ENCODE peak calls at places on chromosomes 11 and 22, in six cellular contexts. N, D, L, B, F and X are unnamed samples. For H3K36me3, the result is how much of the 10 kb centered on the place peaks cover.

GRCh38 chr11:57567210-57567511 is 311 bp downstream of the UBE2L6 start:
- DNase-seq in B (no peak), F (no peak), D (no peak), N (no peak), L (no peak), X (no peak)

GRCh38 chr11:14445542-14446530 is 53.8 kb downstream of the COPB1 start:
- DNase-seq in F (no peak), N (no peak), D (no peak), B (no peak), L (no peak), X (no peak)

GRCh38 chr22:38172016-38172431 is 9.6 kb downstream of the PLA2G6 start:
- DNase-seq in F (peak), D (no peak), L (no peak), N (no peak), B (no peak), X (no peak)

GRCh38 chr11:117465236-117465997 is 137.8 kb downstream of the CEP164 start:
- DNase-seq in N (no peak), D (no peak), F (no peak), B (no peak), L (no peak), X (no peak)

GRCh38 chr11:22089609-22090008 is 103.3 kb upstream of the ANO5 start:
- DNase-seq in D (no peak), N (no peak), F (no peak), B (no peak), L (no peak), X (no peak)

GRCh38 chr11:80593981-80594380 is 1153.2 kb upstream of the TENM4 start:
- DNase-seq in L (peak), D (peak), N (no peak), F (no peak), B (no peak), X (no peak)

GRCh38 chr11:18010271-18010670 is 2.6 kb downstream of the SERGEF start:
- DNase-seq in F (no peak), N (no peak), B (no peak), L (no peak), D (no peak), X (no peak)

GRCh38 chr11:75482310-75482606 is 43.5 kb downstream of the GDPD5 start:
- DNase-seq in D (peak), N (no peak), F (no peak), L (no peak), B (no peak), X (no peak)

GRCh38 chr22:39530692-39531331 is 1.7 kb downstream of the RPS19BP1 start:
- DNase-seq in D (peak), F (no peak), N (no peak), L (no peak), B (no peak), X (peak)

GRCh38 chr11:19753451-19754041 is 40.9 kb downstream of the NAV2 start:
- DNase-seq in B (no peak), D (no peak), L (no peak), F (no peak), N (no peak), X (no peak)

GRCh38 chr11:2154889-2155288 is 6.1 kb downstream of the INS start:
- DNase-seq in B (no peak), N (no peak), D (no peak), F (no peak), L (no peak), X (no peak)
- TF ChIP-seq CTCF in B (no peak), N (no peak), D (no peak), F (no peak), L (no peak), X (no peak)

GRCh38 chr11:86274999-86275398 is 27.0 kb upstream of the HIKESHI start:
- DNase-seq in D (no peak), N (no peak), B (no peak), F (no peak), L (no peak), X (no peak)

GRCh38 chr11:86278226-86278625 is 23.8 kb upstream of the HIKESHI start:
- DNase-seq in N (no peak), B (no peak), F (no peak), D (no peak), L (no peak), X (no peak)

GRCh38 chr11:86277741-86278140 is 24.3 kb upstream of the HIKESHI start:
- DNase-seq in D (no peak), F (no peak), B (no peak), N (no peak), L (no peak), X (no peak)

GRCh38 chr11:86274503-86274902 is 27.5 kb upstream of the HIKESHI start:
- DNase-seq in B (no peak), F (no peak), L (no peak), N (no peak), D (no peak), X (no peak)

GRCh38 chr11:86275493-86276370 is 26.3 kb upstream of the HIKESHI start:
- DNase-seq in N (no peak), F (no peak), D (no peak), B (no peak), L (no peak), X (no peak)
- H3K36me3 ChIP-seq in N (under half), F (under half), D (under half), B (under half), L (under half), X (under half)

GRCh38 chr11:119316017-119316728 is 757 bp downstream of the MCAM start:
- DNase-seq in F (no peak), L (no peak), N (peak), B (peak), D (peak), X (no peak)

GRCh38 chr11:119318240-119319135 is 1.6 kb upstream of the MCAM start:
- DNase-seq in B (peak), F (no peak), L (no peak), N (no peak), D (peak), X (no peak)

GRCh38 chr11:119317592-119318239 is 786 bp upstream of the MCAM start:
- DNase-seq in D (no peak), B (peak), N (no peak), L (no peak), F (no peak), X (no peak)

GRCh38 chr11:119315139-119316016 is 1.6 kb downstream of the MCAM start:
- DNase-seq in D (peak), N (peak), F (no peak), B (peak), L (no peak), X (no peak)

DNA sequence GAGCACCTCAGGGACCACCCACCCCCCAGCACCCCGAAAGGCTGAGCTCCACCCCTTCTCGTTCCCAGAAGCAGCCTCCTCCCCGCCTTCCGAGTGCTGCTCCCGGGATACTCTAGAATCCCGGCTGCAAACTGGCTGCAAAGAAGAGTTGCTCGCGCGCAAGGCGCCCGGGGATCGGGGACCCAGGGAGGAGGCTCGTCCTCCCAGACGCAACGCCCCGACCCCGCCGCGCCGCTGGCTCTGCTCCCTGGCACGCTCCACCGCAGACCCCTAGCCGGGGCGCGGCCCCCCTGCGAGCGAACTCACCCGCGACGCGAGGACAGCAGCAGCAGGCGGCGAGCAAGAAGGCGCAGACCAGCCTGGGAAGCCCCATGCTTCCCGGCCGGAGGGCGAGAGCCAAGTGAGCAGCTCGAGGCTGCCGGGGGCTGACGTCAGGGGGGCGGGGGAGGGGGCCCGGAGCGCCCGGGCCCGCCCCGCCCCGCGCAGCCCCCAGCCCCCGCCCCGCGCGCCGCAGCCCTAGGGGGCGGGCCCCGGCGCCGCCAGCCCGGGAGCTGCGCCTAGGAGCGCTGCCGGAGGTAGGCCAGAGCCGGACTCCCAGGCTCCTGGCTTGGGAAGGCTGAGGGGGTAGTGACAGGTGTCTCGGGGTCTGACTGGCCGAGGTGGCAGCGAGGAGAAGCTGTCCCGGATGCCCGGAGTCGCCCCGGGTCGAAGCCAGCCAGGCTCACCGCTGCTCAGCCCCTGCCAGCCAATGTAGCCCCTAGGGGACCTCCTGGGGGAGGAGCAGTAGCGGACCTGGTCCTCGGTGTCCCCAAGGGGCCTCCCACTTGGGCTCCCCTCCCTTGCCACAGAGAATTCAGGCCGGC is at the start of gene MCAM:
- DNase-seq in B (no peak), F (no peak), D (peak), L (no peak), N (peak), X (no peak)
- TF ChIP-seq POLR2A in B (no peak), F (peak), D (peak), L (no peak), N (no peak), X (no peak)

GRCh38 chr11:10758959-10759358 is 7.9 kb downstream of the CTR9 start:
- DNase-seq in D (no peak), N (no peak), F (no peak), L (no peak), B (no peak), X (no peak)
- TF ChIP-seq CTCF in D (no peak), N (no peak), F (no peak), L (no peak), B (no peak), X (no peak)

GRCh38 chr11:61800331-61801281 is 7.9 kb downstream of the FEN1 start:
- DNase-seq in F (no peak), B (no peak), D (no peak), L (no peak), N (no peak), X (no peak)
- H3K36me3 ChIP-seq in F (under half), B (under half), D (under half), L (under half), N (under half), X (under half)